ENCODE peak calls at places on chromosomes 1 and 21, in six cellular contexts. U, C, Y, F, I and J are unnamed samples. For H3K4me1, the result is how much of the 10 kb centered on the place peaks cover.

GRCh38 chr1:31593770-31594632 is 17.7 kb downstream of the TINAGL1 start:
- DNase-seq in I (peak), F (peak), Y (peak), C (peak), U (peak), J (no peak)

GRCh38 chr1:159856576-159856975 is 5.9 kb downstream of the VSIG8 start:
- DNase-seq in C (no peak), Y (no peak), I (no peak), U (peak), F (no peak), J (no peak)

GRCh38 chr1:172561252-172561651 is 28.3 kb downstream of the SUCO start:
- DNase-seq in C (no peak), I (no peak), U (peak), Y (no peak), F (no peak), J (no peak)

GRCh38 chr1:64292399-64292798 is 89.0 kb downstream of the UBE2U start:
- DNase-seq in I (peak), F (no peak), C (no peak), U (peak), Y (no peak), J (no peak)

GRCh38 chr1:198677027-198677426 is 38.2 kb downstream of the PTPRC start:
- DNase-seq in C (no peak), U (peak), Y (no peak), I (no peak), F (no peak), J (no peak)

GRCh38 chr1:102897537-102897936 is 210.8 kb downstream of the COL11A1 start:
- DNase-seq in I (peak), F (peak), C (no peak), U (peak), Y (no peak), J (no peak)

GRCh38 chr1:227959325-227959860 is 11.7 kb upstream of the WNT9A start:
- DNase-seq in F (no peak), Y (no peak), C (no peak), U (no peak), I (no peak), J (no peak)

GRCh38 chr1:230091473-230092231 is 24.6 kb downstream of the GALNT2 start:
- DNase-seq in C (no peak), I (no peak), Y (no peak), U (peak), F (peak), J (no peak)

GRCh38 chr21:33096426-33096825 is 26.5 kb downstream of the OLIG1 start:
- DNase-seq in F (no peak), Y (no peak), I (no peak), C (no peak), U (no peak), J (no peak)

GRCh38 chr1:54499097-54500029 is 48.7 kb upstream of the ACOT11 start:
- DNase-seq in F (peak), I (peak), Y (peak), C (no peak), U (peak), J (no peak)

GRCh38 chr1:54501849-54502248 is 46.2 kb upstream of the ACOT11 start:
- DNase-seq in Y (no peak), I (no peak), F (no peak), U (no peak), C (no peak), J (no peak)

GRCh38 chr1:54502342-54502741 is 45.7 kb upstream of the ACOT11 start:
- DNase-seq in Y (peak), I (no peak), U (no peak), F (no peak), C (no peak), J (no peak)

GRCh38 chr1:54498383-54499096 is 49.5 kb upstream of the ACOT11 start:
- DNase-seq in I (no peak), U (no peak), Y (no peak), F (peak), C (no peak), J (no peak)

DNA sequence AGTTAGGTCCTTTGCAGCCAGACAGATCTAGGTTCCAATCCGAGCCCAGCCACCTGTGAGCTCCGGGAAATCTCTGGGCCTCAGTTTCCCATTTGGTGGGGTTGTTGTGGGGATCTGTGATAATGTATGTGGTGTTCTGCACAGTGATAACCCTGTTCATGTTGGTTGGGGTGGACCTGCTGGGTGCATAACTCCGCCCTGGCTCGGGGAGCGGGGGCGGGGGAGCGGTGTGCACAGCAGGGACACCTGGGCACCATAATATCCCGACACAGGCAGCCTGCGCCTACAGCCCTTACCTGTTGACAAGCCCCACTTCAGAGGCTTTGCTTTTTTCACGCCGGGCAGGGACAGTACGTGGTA is 48.0 kb upstream of the ACOT11 start:
- DNase-seq in C (no peak), I (no peak), F (no peak), Y (no peak), U (no peak), J (no peak)
- TF ChIP-seq EZH2 in C (no peak), I (no peak), F (no peak), Y (no peak), U (no peak), J (no peak)

GRCh38 chr21:17044696-17045095 is 468.1 kb upstream of the CXADR start:
- DNase-seq in F (no peak), Y (no peak), U (no peak), C (no peak), I (no peak), J (no peak)
- TF ChIP-seq CTCF in F (no peak), Y (no peak), U (no peak), C (no peak), I (no peak), J (no peak)

DNA sequence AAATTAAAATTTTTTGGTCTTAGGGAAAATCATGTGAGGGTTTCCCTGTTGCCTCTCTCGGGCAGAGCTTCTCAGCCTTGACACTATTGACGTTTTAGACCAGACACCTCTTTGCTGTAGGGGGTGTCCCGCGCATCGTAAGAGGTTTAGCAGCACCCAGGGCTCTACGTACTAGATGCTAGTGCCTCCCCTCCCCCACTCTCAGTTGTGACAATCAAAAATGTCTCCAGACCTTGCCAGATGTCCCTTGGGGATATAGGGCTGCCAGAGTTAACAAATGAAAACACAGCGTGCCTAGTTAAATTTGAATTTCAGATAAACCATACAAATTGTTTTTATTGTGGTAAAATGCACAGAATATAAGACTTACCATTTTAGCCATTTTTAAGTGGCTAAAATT is 293.3 kb downstream of the DISC1 start:
- DNase-seq in U (no peak), I (no peak), F (peak), C (no peak), Y (no peak), J (no peak)
- H3K4me1 ChIP-seq in U (under half), I (under half), F (under half), C (under half), Y (under half), J (under half)

DNA sequence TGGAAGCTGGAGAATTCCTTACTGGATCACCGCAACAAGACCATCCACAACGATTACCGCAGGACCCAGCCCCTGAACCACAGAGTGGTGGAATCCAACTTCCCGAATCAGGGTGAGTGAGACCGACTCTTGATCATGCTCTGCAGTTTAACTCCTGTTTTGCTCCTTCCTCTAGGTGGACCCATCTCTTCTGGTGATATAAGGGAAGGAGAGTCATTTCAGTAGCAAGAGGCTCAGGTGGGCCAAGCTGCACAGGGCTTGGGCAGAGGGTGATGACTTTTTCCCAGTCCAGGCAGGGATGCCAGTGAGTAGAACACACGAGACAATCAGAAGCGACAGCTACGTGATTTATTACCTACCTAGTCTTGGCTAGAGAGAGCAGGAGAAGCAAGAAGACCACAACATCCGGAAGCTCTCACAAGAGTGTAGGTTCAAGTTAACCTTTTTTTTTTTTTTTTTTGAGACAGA is 25.2 kb downstream of the CA6 start:
- DNase-seq in Y (peak), C (no peak), F (no peak), U (no peak), I (no peak), J (no peak)
- TF ChIP-seq EZH2 in Y (no peak), C (no peak), F (no peak), U (no peak), I (no peak), J (no peak)

GRCh38 chr21:45802425-45802824 is 158.9 kb downstream of the PCBP3 start:
- DNase-seq in U (no peak), I (no peak), C (no peak), Y (no peak), F (no peak), J (no peak)

GRCh38 chr21:45799765-45800338 is 156.3 kb downstream of the PCBP3 start:
- DNase-seq in F (no peak), C (no peak), I (no peak), Y (no peak), U (no peak), J (no peak)

GRCh38 chr21:45800339-45801080 is 157.0 kb downstream of the PCBP3 start:
- DNase-seq in U (no peak), Y (no peak), I (no peak), F (no peak), C (no peak), J (no peak)

GRCh38 chr21:45801989-45802388 is 158.5 kb downstream of the PCBP3 start:
- DNase-seq in C (no peak), F (no peak), Y (no peak), U (no peak), I (no peak), J (no peak)

DNA sequence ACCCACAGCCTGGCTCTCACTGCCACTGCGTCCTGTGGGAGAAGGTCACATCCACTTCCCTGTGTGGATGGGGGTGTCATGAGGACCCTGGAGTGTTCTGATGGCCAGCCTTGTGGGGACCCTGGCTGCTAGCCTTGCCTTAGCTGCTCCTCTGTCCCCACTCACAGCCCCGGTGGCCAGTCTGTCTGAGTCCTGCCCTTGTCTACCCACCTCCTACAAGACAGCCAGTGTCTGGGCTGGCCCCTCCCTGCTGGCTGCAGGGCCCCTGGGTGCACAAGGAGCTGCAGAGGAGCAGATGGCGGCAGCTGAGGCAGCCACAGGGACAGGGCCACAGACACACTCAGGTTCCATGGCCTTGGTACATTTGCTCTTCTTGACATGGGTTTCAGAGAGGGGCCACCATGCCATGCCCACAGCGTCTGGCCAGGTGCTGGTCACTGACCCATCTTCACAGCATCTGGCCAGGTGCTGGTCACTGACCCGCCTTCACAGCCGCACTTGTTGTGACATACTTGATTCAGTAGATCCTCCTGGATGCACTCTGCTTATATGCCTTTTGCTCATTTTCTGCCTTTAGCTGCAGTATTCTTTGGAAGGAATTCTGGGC is 157.7 kb downstream of the PCBP3 start:
- DNase-seq in I (no peak), Y (no peak), U (no peak), F (no peak), C (no peak), J (no peak)
- TF ChIP-seq CTCF in I (no peak), Y (no peak), U (no peak), F (no peak), C (no peak), J (no peak)